ENCODE peak calls at places on chromosomes 13 and 19, in six cellular contexts. K is germinal center; W is CD8-positive, alpha-beta memory T cell; U is breast epithelium; H is NCI-H1092; G is activated CD4-positive, CD25-positive, alpha-beta regulatory T cell treated with anti-CD3 and anti-CD28 coated beads, Interleukin-2, amount 50 U/mL, for 72 hours. A is an unnamed sample.
A peak's percentile ranks its signal among the peaks of the same experiment; 100 is the strongest.

GRCh38 chr19:11737964-11738745 is 591 bp downstream of the ZNF823 start:
- DNase-seq in K (peak; percentile 47), W (peak; percentile 11), U (peak; percentile 73), H (no peak), G (peak; percentile 47), A (no peak)

GRCh38 chr13:109985871-109986270 is 199.5 kb upstream of the IRS2 start:
- DNase-seq in K (no peak), W (no peak), U (no peak), H (no peak), G (no peak), A (no peak)

GRCh38 chr19:48069435-48069834 is 25.6 kb upstream of the CABP5 start:
- DNase-seq in K (no peak), W (no peak), U (no peak), H (no peak), G (no peak), A (no peak)

GRCh38 chr19:11198769-11199469 is 1.6 kb upstream of the KANK2 start:
- DNase-seq in K (no peak), W (no peak), U (no peak), H (no peak), G (no peak), A (no peak)

GRCh38 chr19:18939163-18939562 is 1.9 kb downstream of the HOMER3 start:
- DNase-seq in K (no peak), W (no peak), U (no peak), H (no peak), G (no peak), A (no peak)

GRCh38 chr19:39936622-39937021 is 2.2 kb upstream of the FCGBP start:
- DNase-seq in K (no peak), W (no peak), U (no peak), H (no peak), G (peak; percentile 3), A (no peak)

GRCh38 chr13:35255241-35255640 is 221.2 kb downstream of the MAB21L1 start:
- DNase-seq in K (no peak), W (no peak), U (peak; percentile 50), H (no peak), G (no peak), A (no peak)

GRCh38 chr13:35882722-35883497 is 248.3 kb downstream of the DCLK1 start:
- DNase-seq in K (no peak), W (no peak), U (no peak), H (no peak), G (no peak), A (no peak)

GRCh38 chr19:40320558-40320935 is 27.6 kb downstream of the C19orf47 start:
- DNase-seq in K (no peak), W (no peak), U (no peak), H (no peak), G (no peak), A (no peak)

GRCh38 chr19:58409010-58409790 is 751 bp downstream of the ZNF584 start:
- DNase-seq in K (no peak), W (no peak), U (peak; percentile 52), H (no peak), G (peak; percentile 37), A (no peak)

GRCh38 chr13:25874907-25875306 is 176.9 kb downstream of the SHISA2 start:
- DNase-seq in K (no peak), W (peak; percentile 28), U (no peak), H (no peak), G (peak; percentile 56), A (no peak)

GRCh38 chr19:15074371-15074770 is 7.6 kb upstream of the OR1I1 start:
- DNase-seq in K (no peak), W (no peak), U (no peak), H (no peak), G (no peak), A (no peak)